ENCODE peak calls at places on chromosomes 12 and 14, in nine cellular contexts. One of them, this sample, is unnamed.

GRCh38 chr12:106495354-106495965 is 87.3 kb upstream of the RFX4 start:
- DNase-seq in GM23248: no peak
- DNase-seq in activated T-helper 1 cell treated with anti-CD3 and anti-CD28 coated beads, Interleukin-12 subunit alpha, Interleukin-12 subunit beta, Interleukin-2, Interleukin-4 antibody, amounts not matched to agents 30 ng/mL and 10 ng/mL and 1 ng/mL, durations not matched to agents 14 hours and 24 hours and 36 hours: no peak
- DNase-seq in HCT116: no peak
- DNase-seq in HAP-1: no peak
- DNase-seq in type B pancreatic cell: no peak
- DNase-seq in posterior cingulate gyrus: no peak
- DNase-seq in putamen: no peak
- DNase-seq in activated effector memory CD4-positive, alpha-beta T cell treated with anti-CD3 and anti-CD28 coated beads, Interleukin-2, amount 50 U/mL, for 16 hours: no peak
- DNase-seq in this sample: no peak

GRCh38 chr14:103931422-103931821 is 3.2 kb downstream of the TDRD9 start:
- DNase-seq in HAP-1: no peak
- DNase-seq in putamen: no peak
- DNase-seq in posterior cingulate gyrus: no peak
- DNase-seq in activated T-helper 1 cell treated with anti-CD3 and anti-CD28 coated beads, Interleukin-12 subunit alpha, Interleukin-12 subunit beta, Interleukin-2, Interleukin-4 antibody, amounts not matched to agents 30 ng/mL and 10 ng/mL and 1 ng/mL, durations not matched to agents 14 hours and 24 hours and 36 hours: no peak
- DNase-seq in activated effector memory CD4-positive, alpha-beta T cell treated with anti-CD3 and anti-CD28 coated beads, Interleukin-2, amount 50 U/mL, for 16 hours: no peak
- DNase-seq in GM23248: no peak
- DNase-seq in HCT116: no peak
- DNase-seq in type B pancreatic cell: no peak
- DNase-seq in this sample: no peak

GRCh38 chr14:64234877-64235651 is 59.1 kb downstream of the ESR2 start:
- DNase-seq in HCT116: no peak
- DNase-seq in type B pancreatic cell: no peak
- DNase-seq in posterior cingulate gyrus: no peak
- DNase-seq in activated T-helper 1 cell treated with anti-CD3 and anti-CD28 coated beads, Interleukin-12 subunit alpha, Interleukin-12 subunit beta, Interleukin-2, Interleukin-4 antibody, amounts not matched to agents 30 ng/mL and 10 ng/mL and 1 ng/mL, durations not matched to agents 14 hours and 24 hours and 36 hours: no peak
- DNase-seq in HAP-1: no peak
- DNase-seq in GM23248: no peak
- DNase-seq in putamen: no peak
- DNase-seq in activated effector memory CD4-positive, alpha-beta T cell treated with anti-CD3 and anti-CD28 coated beads, Interleukin-2, amount 50 U/mL, for 16 hours: no peak
- DNase-seq in this sample: no peak

GRCh38 chr14:96106891-96107290 is 67.7 kb downstream of the C14orf132 start:
- DNase-seq in activated effector memory CD4-positive, alpha-beta T cell treated with anti-CD3 and anti-CD28 coated beads, Interleukin-2, amount 50 U/mL, for 16 hours: peak
- DNase-seq in putamen: no peak
- DNase-seq in activated T-helper 1 cell treated with anti-CD3 and anti-CD28 coated beads, Interleukin-12 subunit alpha, Interleukin-12 subunit beta, Interleukin-2, Interleukin-4 antibody, amounts not matched to agents 30 ng/mL and 10 ng/mL and 1 ng/mL, durations not matched to agents 14 hours and 24 hours and 36 hours: no peak
- DNase-seq in type B pancreatic cell: no peak
- DNase-seq in GM23248: no peak
- DNase-seq in posterior cingulate gyrus: no peak
- DNase-seq in HCT116: no peak
- DNase-seq in HAP-1: no peak
- DNase-seq in this sample: no peak

GRCh38 chr12:85568395-85569103 is 267.7 kb downstream of the RASSF9 start:
- DNase-seq in activated effector memory CD4-positive, alpha-beta T cell treated with anti-CD3 and anti-CD28 coated beads, Interleukin-2, amount 50 U/mL, for 16 hours: no peak
- DNase-seq in HAP-1: no peak
- DNase-seq in HCT116: no peak
- DNase-seq in posterior cingulate gyrus: peak
- DNase-seq in activated T-helper 1 cell treated with anti-CD3 and anti-CD28 coated beads, Interleukin-12 subunit alpha, Interleukin-12 subunit beta, Interleukin-2, Interleukin-4 antibody, amounts not matched to agents 30 ng/mL and 10 ng/mL and 1 ng/mL, durations not matched to agents 14 hours and 24 hours and 36 hours: no peak
- DNase-seq in putamen: no peak
- DNase-seq in type B pancreatic cell: no peak
- DNase-seq in GM23248: no peak
- DNase-seq in this sample: no peak

GRCh38 chr14:55936691-55937090 is 181.5 kb upstream of the PELI2 start:
- DNase-seq in activated T-helper 1 cell treated with anti-CD3 and anti-CD28 coated beads, Interleukin-12 subunit alpha, Interleukin-12 subunit beta, Interleukin-2, Interleukin-4 antibody, amounts not matched to agents 30 ng/mL and 10 ng/mL and 1 ng/mL, durations not matched to agents 14 hours and 24 hours and 36 hours: no peak
- DNase-seq in GM23248: no peak
- DNase-seq in posterior cingulate gyrus: no peak
- DNase-seq in HAP-1: peak
- DNase-seq in HCT116: no peak
- DNase-seq in activated effector memory CD4-positive, alpha-beta T cell treated with anti-CD3 and anti-CD28 coated beads, Interleukin-2, amount 50 U/mL, for 16 hours: no peak
- DNase-seq in putamen: no peak
- DNase-seq in type B pancreatic cell: no peak
- DNase-seq in this sample: no peak

GRCh38 chr12:110371408-110372055 is 32.0 kb downstream of the ANAPC7 start:
- DNase-seq in HCT116: no peak
- DNase-seq in putamen: no peak
- DNase-seq in type B pancreatic cell: no peak
- DNase-seq in GM23248: no peak
- DNase-seq in activated T-helper 1 cell treated with anti-CD3 and anti-CD28 coated beads, Interleukin-12 subunit alpha, Interleukin-12 subunit beta, Interleukin-2, Interleukin-4 antibody, amounts not matched to agents 30 ng/mL and 10 ng/mL and 1 ng/mL, durations not matched to agents 14 hours and 24 hours and 36 hours: no peak
- DNase-seq in activated effector memory CD4-positive, alpha-beta T cell treated with anti-CD3 and anti-CD28 coated beads, Interleukin-2, amount 50 U/mL, for 16 hours: peak
- DNase-seq in HAP-1: no peak
- DNase-seq in posterior cingulate gyrus: peak
- DNase-seq in this sample: no peak

GRCh38 chr14:54652188-54652889 is 85.4 kb downstream of the SAMD4A start:
- DNase-seq in activated effector memory CD4-positive, alpha-beta T cell treated with anti-CD3 and anti-CD28 coated beads, Interleukin-2, amount 50 U/mL, for 16 hours: no peak
- DNase-seq in putamen: no peak
- DNase-seq in posterior cingulate gyrus: peak
- DNase-seq in GM23248: peak
- DNase-seq in activated T-helper 1 cell treated with anti-CD3 and anti-CD28 coated beads, Interleukin-12 subunit alpha, Interleukin-12 subunit beta, Interleukin-2, Interleukin-4 antibody, amounts not matched to agents 30 ng/mL and 10 ng/mL and 1 ng/mL, durations not matched to agents 14 hours and 24 hours and 36 hours: no peak
- DNase-seq in HCT116: peak
- DNase-seq in type B pancreatic cell: no peak
- DNase-seq in HAP-1: peak
- DNase-seq in this sample: no peak

GRCh38 chr12:60337865-60338549 is 742.2 kb downstream of the SLC16A7 start:
- DNase-seq in activated T-helper 1 cell treated with anti-CD3 and anti-CD28 coated beads, Interleukin-12 subunit alpha, Interleukin-12 subunit beta, Interleukin-2, Interleukin-4 antibody, amounts not matched to agents 30 ng/mL and 10 ng/mL and 1 ng/mL, durations not matched to agents 14 hours and 24 hours and 36 hours: no peak
- DNase-seq in HCT116: no peak
- DNase-seq in posterior cingulate gyrus: no peak
- DNase-seq in putamen: no peak
- DNase-seq in type B pancreatic cell: no peak
- DNase-seq in HAP-1: no peak
- DNase-seq in GM23248: no peak
- DNase-seq in activated effector memory CD4-positive, alpha-beta T cell treated with anti-CD3 and anti-CD28 coated beads, Interleukin-2, amount 50 U/mL, for 16 hours: no peak
- DNase-seq in this sample: no peak

GRCh38 chr12:125310461-125310860 is 245.2 kb downstream of the AACS start:
- DNase-seq in activated effector memory CD4-positive, alpha-beta T cell treated with anti-CD3 and anti-CD28 coated beads, Interleukin-2, amount 50 U/mL, for 16 hours: peak
- DNase-seq in type B pancreatic cell: no peak
- DNase-seq in HCT116: no peak
- DNase-seq in putamen: peak
- DNase-seq in GM23248: no peak
- DNase-seq in posterior cingulate gyrus: no peak
- DNase-seq in activated T-helper 1 cell treated with anti-CD3 and anti-CD28 coated beads, Interleukin-12 subunit alpha, Interleukin-12 subunit beta, Interleukin-2, Interleukin-4 antibody, amounts not matched to agents 30 ng/mL and 10 ng/mL and 1 ng/mL, durations not matched to agents 14 hours and 24 hours and 36 hours: no peak
- DNase-seq in HAP-1: no peak
- DNase-seq in this sample: no peak

GRCh38 chr14:21999400-21999799 is 325.8 kb upstream of the OR4E1 start:
- DNase-seq in type B pancreatic cell: no peak
- DNase-seq in putamen: no peak
- DNase-seq in activated T-helper 1 cell treated with anti-CD3 and anti-CD28 coated beads, Interleukin-12 subunit alpha, Interleukin-12 subunit beta, Interleukin-2, Interleukin-4 antibody, amounts not matched to agents 30 ng/mL and 10 ng/mL and 1 ng/mL, durations not matched to agents 14 hours and 24 hours and 36 hours: no peak
- DNase-seq in GM23248: no peak
- DNase-seq in posterior cingulate gyrus: no peak
- DNase-seq in activated effector memory CD4-positive, alpha-beta T cell treated with anti-CD3 and anti-CD28 coated beads, Interleukin-2, amount 50 U/mL, for 16 hours: no peak
- DNase-seq in HCT116: no peak
- DNase-seq in HAP-1: no peak
- DNase-seq in this sample: peak

GRCh38 chr12:29591140-29592020 is 93.9 kb upstream of the OVCH1 start:
- DNase-seq in HAP-1: peak
- DNase-seq in activated T-helper 1 cell treated with anti-CD3 and anti-CD28 coated beads, Interleukin-12 subunit alpha, Interleukin-12 subunit beta, Interleukin-2, Interleukin-4 antibody, amounts not matched to agents 30 ng/mL and 10 ng/mL and 1 ng/mL, durations not matched to agents 14 hours and 24 hours and 36 hours: no peak
- DNase-seq in activated effector memory CD4-positive, alpha-beta T cell treated with anti-CD3 and anti-CD28 coated beads, Interleukin-2, amount 50 U/mL, for 16 hours: no peak
- DNase-seq in type B pancreatic cell: no peak
- DNase-seq in GM23248: peak
- DNase-seq in HCT116: no peak
- DNase-seq in posterior cingulate gyrus: no peak
- DNase-seq in putamen: no peak
- DNase-seq in this sample: no peak

GRCh38 chr14:68741839-68742470 is 50.9 kb downstream of the ZFP36L1 start:
- DNase-seq in activated T-helper 1 cell treated with anti-CD3 and anti-CD28 coated beads, Interleukin-12 subunit alpha, Interleukin-12 subunit beta, Interleukin-2, Interleukin-4 antibody, amounts not matched to agents 30 ng/mL and 10 ng/mL and 1 ng/mL, durations not matched to agents 14 hours and 24 hours and 36 hours: no peak
- DNase-seq in putamen: peak
- DNase-seq in GM23248: no peak
- DNase-seq in HAP-1: no peak
- DNase-seq in posterior cingulate gyrus: no peak
- DNase-seq in activated effector memory CD4-positive, alpha-beta T cell treated with anti-CD3 and anti-CD28 coated beads, Interleukin-2, amount 50 U/mL, for 16 hours: no peak
- DNase-seq in type B pancreatic cell: no peak
- DNase-seq in HCT116: no peak
- DNase-seq in this sample: no peak

GRCh38 chr12:62955678-62956077 is 20.7 kb upstream of the PPM1H start:
- DNase-seq in posterior cingulate gyrus: no peak
- DNase-seq in activated T-helper 1 cell treated with anti-CD3 and anti-CD28 coated beads, Interleukin-12 subunit alpha, Interleukin-12 subunit beta, Interleukin-2, Interleukin-4 antibody, amounts not matched to agents 30 ng/mL and 10 ng/mL and 1 ng/mL, durations not matched to agents 14 hours and 24 hours and 36 hours: no peak
- DNase-seq in activated effector memory CD4-positive, alpha-beta T cell treated with anti-CD3 and anti-CD28 coated beads, Interleukin-2, amount 50 U/mL, for 16 hours: no peak
- DNase-seq in GM23248: no peak
- DNase-seq in putamen: no peak
- DNase-seq in HCT116: no peak
- DNase-seq in HAP-1: no peak
- DNase-seq in type B pancreatic cell: no peak
- DNase-seq in this sample: no peak

GRCh38 chr14:54108481-54109471 is 152.2 kb upstream of the BMP4 start:
- DNase-seq in HCT116: peak
- DNase-seq in HAP-1: no peak
- DNase-seq in activated effector memory CD4-positive, alpha-beta T cell treated with anti-CD3 and anti-CD28 coated beads, Interleukin-2, amount 50 U/mL, for 16 hours: no peak
- DNase-seq in GM23248: peak
- DNase-seq in activated T-helper 1 cell treated with anti-CD3 and anti-CD28 coated beads, Interleukin-12 subunit alpha, Interleukin-12 subunit beta, Interleukin-2, Interleukin-4 antibody, amounts not matched to agents 30 ng/mL and 10 ng/mL and 1 ng/mL, durations not matched to agents 14 hours and 24 hours and 36 hours: no peak
- DNase-seq in type B pancreatic cell: no peak
- DNase-seq in putamen: no peak
- DNase-seq in posterior cingulate gyrus: no peak
- DNase-seq in this sample: no peak

This sample was measured in activated CD4-positive, alpha-beta memory T cell treated with anti-CD3 and anti-CD28 coated beads, Interleukin-2, amount 10 ng/mL, durations not matched to agents 7 days and 5 days.